ENCODE peak calls at places on chromosomes 1 and 21, in ten cellular contexts. One of them, this sample, is unnamed. For H3K27me3 and H3K4me1, the result is how much of the 10 kb centered on the place peaks cover.

GRCh38 chr1:22792396-22793171 is 81.9 kb downstream of the EPHB2 start:
- DNase-seq in tibial nerve: no peak
- DNase-seq in SJCRH30: no peak
- DNase-seq in GM23248: no peak
- DNase-seq in lower lobe of right lung: no peak
- DNase-seq in endothelial cell of umbilical vein: no peak
- DNase-seq in left ventricle myocardium inferior: no peak
- DNase-seq in CD8-positive, alpha-beta T cell: no peak
- DNase-seq in upper lobe of right lung: no peak
- DNase-seq in heart left ventricle: no peak
- DNase-seq in this sample: no peak

GRCh38 chr1:32741417-32742131 is 39.0 kb upstream of the SYNC start:
- DNase-seq in heart left ventricle: no peak
- DNase-seq in CD8-positive, alpha-beta T cell: no peak
- DNase-seq in upper lobe of right lung: peak
- DNase-seq in tibial nerve: no peak
- DNase-seq in SJCRH30: peak
- DNase-seq in lower lobe of right lung: no peak
- DNase-seq in left ventricle myocardium inferior: no peak
- DNase-seq in endothelial cell of umbilical vein: no peak
- DNase-seq in GM23248: peak
- DNase-seq in this sample: peak

GRCh38 chr1:204102029-204102611 is 29.2 kb downstream of the SOX13 start:
- DNase-seq in CD8-positive, alpha-beta T cell: no peak
- DNase-seq in left ventricle myocardium inferior: no peak
- DNase-seq in upper lobe of right lung: no peak
- DNase-seq in tibial nerve: no peak
- DNase-seq in endothelial cell of umbilical vein: peak
- DNase-seq in SJCRH30: no peak
- DNase-seq in GM23248: no peak
- DNase-seq in heart left ventricle: peak
- DNase-seq in lower lobe of right lung: no peak
- DNase-seq in this sample: no peak

GRCh38 chr1:1318131-1318652 is 6.3 kb downstream of the INTS11 start:
- DNase-seq in endothelial cell of umbilical vein: peak
- DNase-seq in heart left ventricle: no peak
- DNase-seq in left ventricle myocardium inferior: peak
- DNase-seq in GM23248: peak
- DNase-seq in lower lobe of right lung: peak
- DNase-seq in SJCRH30: peak
- DNase-seq in CD8-positive, alpha-beta T cell: no peak
- DNase-seq in upper lobe of right lung: peak
- DNase-seq in tibial nerve: peak
- DNase-seq in this sample: peak

GRCh38 chr1:156504062-156504813 is 3.7 kb upstream of the MEF2D start:
- DNase-seq in upper lobe of right lung: peak
- DNase-seq in GM23248: peak
- DNase-seq in SJCRH30: no peak
- DNase-seq in endothelial cell of umbilical vein: no peak
- DNase-seq in lower lobe of right lung: no peak
- DNase-seq in CD8-positive, alpha-beta T cell: no peak
- DNase-seq in left ventricle myocardium inferior: no peak
- DNase-seq in tibial nerve: no peak
- DNase-seq in heart left ventricle: no peak
- DNase-seq in this sample: peak

GRCh38 chr21:42315296-42315891 is at the start of gene TFF3:
- DNase-seq in upper lobe of right lung: peak
- DNase-seq in endothelial cell of umbilical vein: no peak
- DNase-seq in lower lobe of right lung: no peak
- DNase-seq in heart left ventricle: no peak
- DNase-seq in GM23248: no peak
- DNase-seq in SJCRH30: peak
- DNase-seq in CD8-positive, alpha-beta T cell: no peak
- DNase-seq in left ventricle myocardium inferior: no peak
- DNase-seq in tibial nerve: no peak
- DNase-seq in this sample: peak

GRCh38 chr21:46649356-46649755 is 13.9 kb downstream of the PRMT2 start:
- DNase-seq in CD8-positive, alpha-beta T cell: no peak
- DNase-seq in upper lobe of right lung: no peak
- DNase-seq in heart left ventricle: no peak
- DNase-seq in tibial nerve: no peak
- DNase-seq in lower lobe of right lung: no peak
- DNase-seq in GM23248: no peak
- DNase-seq in endothelial cell of umbilical vein: no peak
- DNase-seq in left ventricle myocardium inferior: no peak
- DNase-seq in SJCRH30: no peak
- DNase-seq in this sample: no peak

GRCh38 chr1:101112051-101112770 is 86.6 kb upstream of the DPH5 start:
- DNase-seq in heart left ventricle: peak
- DNase-seq in upper lobe of right lung: peak
- DNase-seq in tibial nerve: no peak
- DNase-seq in CD8-positive, alpha-beta T cell: peak
- DNase-seq in lower lobe of right lung: peak
- DNase-seq in endothelial cell of umbilical vein: peak
- DNase-seq in left ventricle myocardium inferior: peak
- DNase-seq in SJCRH30: no peak
- DNase-seq in GM23248: no peak
- DNase-seq in this sample: peak

GRCh38 chr1:151661728-151662127 is 49.9 kb downstream of the SNX27 start:
- DNase-seq in CD8-positive, alpha-beta T cell: no peak
- DNase-seq in endothelial cell of umbilical vein: peak
- DNase-seq in GM23248: no peak
- DNase-seq in left ventricle myocardium inferior: no peak
- DNase-seq in lower lobe of right lung: no peak
- DNase-seq in upper lobe of right lung: no peak
- DNase-seq in SJCRH30: no peak
- DNase-seq in heart left ventricle: no peak
- DNase-seq in tibial nerve: no peak
- DNase-seq in this sample: no peak

GRCh38 chr1:71490432-71490831 is 409.6 kb upstream of the ZRANB2 start:
- DNase-seq in SJCRH30: no peak
- DNase-seq in left ventricle myocardium inferior: no peak
- DNase-seq in endothelial cell of umbilical vein: no peak
- DNase-seq in heart left ventricle: no peak
- DNase-seq in upper lobe of right lung: no peak
- DNase-seq in CD8-positive, alpha-beta T cell: no peak
- DNase-seq in tibial nerve: no peak
- DNase-seq in GM23248: peak
- DNase-seq in lower lobe of right lung: no peak
- DNase-seq in this sample: no peak

GRCh38 chr21:17003763-17004373 is 509.0 kb upstream of the CXADR start:
- DNase-seq in heart left ventricle: no peak
- DNase-seq in upper lobe of right lung: no peak
- DNase-seq in tibial nerve: no peak
- DNase-seq in GM23248: peak
- DNase-seq in lower lobe of right lung: no peak
- DNase-seq in CD8-positive, alpha-beta T cell: no peak
- DNase-seq in left ventricle myocardium inferior: no peak
- DNase-seq in SJCRH30: peak
- DNase-seq in endothelial cell of umbilical vein: peak
- DNase-seq in this sample: no peak

GRCh38 chr21:14690886-14691285 is 144.8 kb upstream of the SAMSN1 start:
- DNase-seq in CD8-positive, alpha-beta T cell: no peak
- DNase-seq in upper lobe of right lung: no peak
- DNase-seq in lower lobe of right lung: no peak
- DNase-seq in tibial nerve: no peak
- DNase-seq in heart left ventricle: no peak
- DNase-seq in GM23248: peak
- DNase-seq in endothelial cell of umbilical vein: no peak
- DNase-seq in left ventricle myocardium inferior: no peak
- DNase-seq in SJCRH30: no peak
- DNase-seq in this sample: no peak

GRCh38 chr1:147723691-147724323 is 36.6 kb downstream of the GJA5 start:
- DNase-seq in CD8-positive, alpha-beta T cell: no peak
- DNase-seq in upper lobe of right lung: peak
- DNase-seq in lower lobe of right lung: peak
- DNase-seq in endothelial cell of umbilical vein: peak
- DNase-seq in SJCRH30: peak
- DNase-seq in left ventricle myocardium inferior: peak
- DNase-seq in tibial nerve: no peak
- DNase-seq in GM23248: peak
- DNase-seq in heart left ventricle: peak
- DNase-seq in this sample: no peak

GRCh38 chr1:225724251-225724650 is 53.4 kb upstream of the SRP9 start:
- DNase-seq in lower lobe of right lung: no peak
- DNase-seq in upper lobe of right lung: no peak
- DNase-seq in SJCRH30: no peak
- DNase-seq in heart left ventricle: no peak
- DNase-seq in left ventricle myocardium inferior: no peak
- DNase-seq in CD8-positive, alpha-beta T cell: no peak
- DNase-seq in endothelial cell of umbilical vein: no peak
- DNase-seq in tibial nerve: no peak
- DNase-seq in GM23248: no peak
- DNase-seq in this sample: no peak

GRCh38 chr1:183039985-183040447 is 16.8 kb downstream of the LAMC1 start:
- DNase-seq in left ventricle myocardium inferior: no peak
- DNase-seq in heart left ventricle: no peak
- DNase-seq in tibial nerve: no peak
- DNase-seq in lower lobe of right lung: no peak
- DNase-seq in GM23248: peak
- DNase-seq in endothelial cell of umbilical vein: peak
- DNase-seq in SJCRH30: peak
- DNase-seq in CD8-positive, alpha-beta T cell: no peak
- DNase-seq in upper lobe of right lung: no peak
- DNase-seq in this sample: no peak

GRCh38 chr1:85579619-85580018 is 942 bp upstream of the CCN1 start:
- DNase-seq in CD8-positive, alpha-beta T cell: no peak
- DNase-seq in tibial nerve: no peak
- DNase-seq in upper lobe of right lung: no peak
- DNase-seq in SJCRH30: peak
- DNase-seq in lower lobe of right lung: no peak
- DNase-seq in endothelial cell of umbilical vein: peak
- DNase-seq in GM23248: peak
- DNase-seq in heart left ventricle: no peak
- DNase-seq in left ventricle myocardium inferior: peak
- DNase-seq in this sample: no peak

GRCh38 chr21:44908908-44909307 is 11.8 kb downstream of the ITGB2 start:
- DNase-seq in CD8-positive, alpha-beta T cell: no peak
- DNase-seq in heart left ventricle: peak
- DNase-seq in GM23248: no peak
- DNase-seq in lower lobe of right lung: no peak
- DNase-seq in upper lobe of right lung: no peak
- DNase-seq in SJCRH30: no peak
- DNase-seq in tibial nerve: no peak
- DNase-seq in endothelial cell of umbilical vein: no peak
- DNase-seq in left ventricle myocardium inferior: no peak
- DNase-seq in this sample: no peak
- H3K27me3 ChIP-seq in CD8-positive, alpha-beta T cell: under half
- H3K27me3 ChIP-seq in heart left ventricle: under half
- H3K27me3 ChIP-seq in GM23248: under half
- H3K27me3 ChIP-seq in lower lobe of right lung: under half
- H3K27me3 ChIP-seq in upper lobe of right lung: under half
- H3K27me3 ChIP-seq in SJCRH30: under half
- H3K27me3 ChIP-seq in tibial nerve: under half
- H3K27me3 ChIP-seq in endothelial cell of umbilical vein: under half
- H3K27me3 ChIP-seq in left ventricle myocardium inferior: under half
- H3K27me3 ChIP-seq in this sample: under half

DNA sequence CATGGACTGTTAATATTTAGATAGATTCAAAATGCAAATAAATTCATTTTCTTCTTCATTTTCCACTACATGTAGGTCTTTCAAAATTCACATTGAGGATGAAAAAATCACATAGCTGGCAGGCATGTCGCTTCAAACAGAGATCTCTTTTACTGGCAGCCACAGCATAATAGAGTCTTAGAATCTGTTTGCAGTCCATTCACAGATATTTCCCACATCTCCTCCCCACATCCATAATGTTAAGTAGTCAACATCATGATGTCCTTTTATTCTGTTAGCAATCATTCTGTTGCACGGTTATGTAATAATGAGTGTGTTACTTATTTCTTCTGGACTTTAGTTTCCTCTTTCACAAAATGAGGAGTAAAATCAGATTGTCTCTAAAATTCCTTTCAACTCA is 257.5 kb upstream of the SNX7 start:
- DNase-seq in lower lobe of right lung: no peak
- DNase-seq in endothelial cell of umbilical vein: no peak
- DNase-seq in left ventricle myocardium inferior: no peak
- DNase-seq in CD8-positive, alpha-beta T cell: no peak
- DNase-seq in tibial nerve: no peak
- DNase-seq in upper lobe of right lung: no peak
- DNase-seq in SJCRH30: no peak
- DNase-seq in heart left ventricle: no peak
- DNase-seq in GM23248: no peak
- DNase-seq in this sample: no peak
- H3K4me3 ChIP-seq in lower lobe of right lung: no peak
- H3K4me3 ChIP-seq in endothelial cell of umbilical vein: no peak
- H3K4me3 ChIP-seq in left ventricle myocardium inferior: no peak
- H3K4me3 ChIP-seq in CD8-positive, alpha-beta T cell: no peak
- H3K4me3 ChIP-seq in tibial nerve: no peak
- H3K4me3 ChIP-seq in upper lobe of right lung: no peak
- H3K4me3 ChIP-seq in SJCRH30: no peak
- H3K4me3 ChIP-seq in heart left ventricle: no peak
- H3K4me3 ChIP-seq in GM23248: no peak
- H3K4me3 ChIP-seq in this sample: no peak

DNA sequence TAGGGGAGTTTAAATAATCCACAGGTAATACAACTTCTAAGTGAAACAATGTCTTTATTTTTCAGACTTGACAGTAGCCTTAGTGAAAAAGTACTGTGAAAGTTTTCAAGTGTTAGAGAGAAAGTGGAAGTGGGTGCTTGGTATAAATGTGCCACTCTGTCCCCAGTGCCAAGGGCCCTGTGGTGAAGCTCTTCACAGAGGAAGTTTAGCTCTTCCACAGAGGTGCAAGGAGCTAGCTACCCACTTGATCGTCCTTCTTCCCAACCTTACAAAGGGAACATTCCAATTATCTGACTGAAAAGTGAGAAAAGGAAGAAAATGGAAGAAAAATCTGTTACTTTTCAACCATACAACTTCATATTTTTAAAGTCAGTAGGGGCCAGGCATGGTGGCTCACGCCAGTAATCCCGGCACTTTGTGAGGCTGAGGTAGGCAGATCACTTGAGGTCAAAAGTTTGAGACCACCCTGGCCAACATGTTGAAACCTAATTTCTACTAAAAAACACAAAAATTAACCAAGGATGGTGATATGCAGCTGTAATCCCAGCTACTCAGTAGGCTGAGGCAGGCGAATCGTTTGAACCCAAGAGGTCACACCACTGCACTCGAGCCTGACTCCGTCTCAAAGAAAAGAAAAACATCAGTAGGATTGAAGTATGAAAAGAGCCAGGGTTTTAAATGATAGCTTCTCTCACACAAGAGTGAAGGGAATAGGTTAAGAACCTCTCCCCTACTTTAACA is 41.0 kb upstream of the PTPRC start:
- DNase-seq in tibial nerve: no peak
- DNase-seq in upper lobe of right lung: no peak
- DNase-seq in lower lobe of right lung: no peak
- DNase-seq in heart left ventricle: no peak
- DNase-seq in SJCRH30: no peak
- DNase-seq in CD8-positive, alpha-beta T cell: no peak
- DNase-seq in endothelial cell of umbilical vein: no peak
- DNase-seq in left ventricle myocardium inferior: no peak
- DNase-seq in GM23248: no peak
- DNase-seq in this sample: no peak
- H3K4me1 ChIP-seq in tibial nerve: under half
- H3K4me1 ChIP-seq in upper lobe of right lung: under half
- H3K4me1 ChIP-seq in lower lobe of right lung: under half
- H3K4me1 ChIP-seq in heart left ventricle: under half
- H3K4me1 ChIP-seq in SJCRH30: under half
- H3K4me1 ChIP-seq in CD8-positive, alpha-beta T cell: half or more
- H3K4me1 ChIP-seq in endothelial cell of umbilical vein: under half
- H3K4me1 ChIP-seq in left ventricle myocardium inferior: under half
- H3K4me1 ChIP-seq in GM23248: under half
- H3K4me1 ChIP-seq in this sample: under half

GRCh38 chr1:165355221-165355976 is 1.1 kb downstream of the LMX1A start:
- DNase-seq in lower lobe of right lung: no peak
- DNase-seq in tibial nerve: no peak
- DNase-seq in endothelial cell of umbilical vein: no peak
- DNase-seq in heart left ventricle: no peak
- DNase-seq in CD8-positive, alpha-beta T cell: no peak
- DNase-seq in GM23248: no peak
- DNase-seq in upper lobe of right lung: no peak
- DNase-seq in left ventricle myocardium inferior: no peak
- DNase-seq in SJCRH30: no peak
- DNase-seq in this sample: no peak
- H3K27me3 ChIP-seq in lower lobe of right lung: half or more
- H3K27me3 ChIP-seq in tibial nerve: half or more
- H3K27me3 ChIP-seq in endothelial cell of umbilical vein: half or more
- H3K27me3 ChIP-seq in heart left ventricle: half or more
- H3K27me3 ChIP-seq in CD8-positive, alpha-beta T cell: under half
- H3K27me3 ChIP-seq in GM23248: half or more
- H3K27me3 ChIP-seq in upper lobe of right lung: half or more
- H3K27me3 ChIP-seq in left ventricle myocardium inferior: half or more
- H3K27me3 ChIP-seq in SJCRH30: under half
- H3K27me3 ChIP-seq in this sample: under half

This sample was measured in pancreas.